ENCODE peak calls at places on chromosome 18, in ten cellular contexts. E is sigmoid colon; U is cardiac muscle cell; C is CD4-positive, CD25-positive, alpha-beta regulatory T cell; M is CD8-positive, alpha-beta T cell; S is adrenal gland; T is upper lobe of left lung; Q is psoas muscle; V is ovary; G is Peyer's patch. F is an unnamed sample.

GRCh38 chr18:57737661-57738060 is 65.5 kb downstream of the ATP8B1 start:
- DNase-seq in U (no peak), S (peak; percentile 69), E (peak; percentile 91), C (no peak), M (no peak), Q (peak; percentile 75), T (no peak), V (peak; percentile 46), G (peak; percentile 62), F (peak; percentile 96)

GRCh38 chr18:55326134-55326533 is 261.9 kb downstream of the TCF4 start:
- DNase-seq in T (no peak), C (no peak), E (no peak), Q (no peak), V (no peak), G (no peak), M (no peak), S (no peak), U (no peak), F (no peak)

GRCh38 chr18:2847341-2848144 is 737 bp downstream of the EMILIN2 start:
- DNase-seq in G (peak; percentile 55), V (peak; percentile 62), T (peak; percentile 88), C (peak; percentile 16), S (no peak), U (peak; percentile 66), E (peak; percentile 68), Q (peak; percentile 50), M (no peak), F (no peak)

GRCh38 chr18:3454365-3455089 is 4.6 kb downstream of the TGIF1 start:
- DNase-seq in V (peak; percentile 23), Q (no peak), E (no peak), C (peak; percentile 65), S (peak; percentile 37), M (no peak), U (peak; percentile 54), G (peak; percentile 73), T (no peak), F (no peak)

GRCh38 chr18:903703-904102 is 968 bp upstream of the ADCYAP1 start:
- DNase-seq in U (peak; percentile 83), M (no peak), Q (peak; percentile 43), C (peak; percentile 38), G (no peak), E (no peak), S (peak; percentile 64), T (peak; percentile 86), V (no peak), F (peak; percentile 0)

GRCh38 chr18:75131455-75132000 is 77.4 kb downstream of the PTGR3 start:
- DNase-seq in T (no peak), C (no peak), E (no peak), S (no peak), M (peak; percentile 37), G (peak; percentile 25), V (no peak), Q (no peak), U (no peak), F (no peak)

GRCh38 chr18:7617738-7618422 is 50.8 kb downstream of the PTPRM start:
- DNase-seq in V (peak; percentile 50), M (no peak), U (peak; percentile 67), G (no peak), Q (no peak), C (no peak), E (peak; percentile 82), S (no peak), T (no peak), F (no peak)

GRCh38 chr18:70132999-70133398 is 72.5 kb downstream of the RTTN start:
- DNase-seq in S (no peak), Q (no peak), E (no peak), G (no peak), U (peak; percentile 1), M (no peak), C (no peak), V (no peak), T (no peak), F (peak; percentile 86)

GRCh38 chr18:61657066-61657732 is 235.6 kb downstream of the RNF152 start:
- DNase-seq in E (no peak), S (no peak), U (no peak), C (no peak), M (no peak), Q (no peak), T (no peak), V (no peak), G (no peak), F (no peak)

GRCh38 chr18:77164762-77165485 is 32.3 kb upstream of the MBP start:
- DNase-seq in G (no peak), M (no peak), E (no peak), V (no peak), U (no peak), T (no peak), C (no peak), S (no peak), Q (no peak), F (no peak)

GRCh38 chr18:77168666-77169358 is 36.2 kb upstream of the MBP start:
- DNase-seq in T (peak; percentile 29), Q (no peak), C (no peak), S (no peak), U (no peak), V (no peak), M (no peak), E (no peak), G (no peak), F (no peak)

GRCh38 chr18:77165489-77166415 is 33.2 kb upstream of the MBP start:
- DNase-seq in M (no peak), V (no peak), E (peak; percentile 80), C (no peak), G (no peak), U (no peak), Q (peak; percentile 84), T (peak; percentile 44), S (no peak), F (no peak)

GRCh38 chr18:77167276-77167675 is 34.7 kb upstream of the MBP start:
- DNase-seq in Q (no peak), G (no peak), M (no peak), E (no peak), T (no peak), S (no peak), C (no peak), U (no peak), V (no peak), F (no peak)

GRCh38 chr18:77166523-77166922 is 33.9 kb upstream of the MBP start:
- DNase-seq in U (no peak), E (no peak), S (no peak), Q (no peak), G (no peak), C (no peak), T (peak; percentile 55), M (no peak), V (no peak), F (no peak)
- H3K4me3 ChIP-seq in U (no peak overlapping the region), E (no peak overlapping the region), S (no peak overlapping the region), Q (no peak overlapping the region), G (no peak overlapping the region), C (no peak overlapping the region), T (no peak overlapping the region), M (no peak overlapping the region), V (no peak overlapping the region), F (no peak overlapping the region)

GRCh38 chr18:13548944-13549878 is 177.1 kb downstream of the FAM210A start:
- DNase-seq in M (peak; percentile 19), Q (no peak), T (no peak), U (no peak), G (no peak), E (no peak), C (no peak), S (no peak), V (no peak), F (no peak)
- H3K27ac ChIP-seq in M (no peak overlapping the region), Q (no peak overlapping the region), T (no peak overlapping the region), U (no peak overlapping the region), G (peak overlapping the region; percentile 48), E (peak overlapping the region; percentile 83), C (no peak overlapping the region), S (no peak overlapping the region), V (no peak overlapping the region), F (no peak overlapping the region)

GRCh38 chr18:58911766-58912165 is 47.1 kb downstream of the ZNF532 start:
- DNase-seq in G (no peak), T (no peak), Q (no peak), S (peak; percentile 40), M (no peak), C (no peak), U (peak; percentile 35), V (no peak), E (no peak), F (no peak)
- H3K4me3 ChIP-seq in G (no peak overlapping the region), T (no peak overlapping the region), Q (peak overlapping the region; percentile 23), S (peak overlapping the region; percentile 20), M (no peak overlapping the region), C (no peak overlapping the region), U (no peak overlapping the region), V (no peak overlapping the region), E (no peak overlapping the region), F (no peak overlapping the region)

DNA sequence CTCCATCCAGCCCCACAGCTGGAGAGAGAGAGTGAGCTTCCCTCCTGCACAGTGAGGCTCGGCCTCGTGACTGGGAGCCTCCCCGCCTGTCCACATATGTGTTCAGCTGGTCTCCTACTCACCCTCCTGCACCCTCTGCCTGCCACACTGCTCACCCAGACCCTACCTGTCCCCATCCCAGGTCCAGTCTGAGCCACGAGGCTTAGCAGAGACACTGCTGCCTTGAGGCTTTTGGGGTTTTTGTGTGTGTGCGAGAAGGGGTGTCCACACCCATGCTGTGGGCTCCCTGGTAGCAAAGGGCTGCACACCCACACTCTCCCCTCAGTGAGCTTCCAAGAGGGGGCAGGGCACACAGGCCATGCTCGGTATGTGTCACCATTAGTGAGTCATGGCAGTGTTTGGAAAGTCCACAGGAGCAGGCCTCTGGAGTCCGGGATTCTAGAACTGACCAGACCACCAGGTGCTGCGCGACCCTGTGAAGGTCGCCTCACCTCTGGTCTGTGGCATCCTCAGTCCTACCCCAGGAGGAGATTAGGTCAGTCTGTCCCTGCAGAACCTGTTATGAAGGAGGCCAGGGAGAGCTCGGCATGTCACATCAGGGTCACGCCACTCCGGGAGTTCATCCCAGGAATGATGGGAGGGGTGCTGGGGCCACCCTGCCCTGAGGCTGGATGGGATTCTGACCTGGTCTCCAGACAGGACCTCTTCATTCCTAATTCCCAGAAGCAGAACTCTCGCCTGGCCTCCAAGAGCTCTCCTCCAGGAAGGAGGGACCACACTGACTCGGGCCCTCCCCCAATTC is 39.9 kb upstream of the SMAD7 start:
- DNase-seq in T (no peak), S (peak; percentile 70), Q (peak; percentile 41), M (no peak), E (no peak), V (peak; percentile 33), U (no peak), C (no peak), G (peak; percentile 70), F (no peak)
- H3K27ac ChIP-seq in T (no peak overlapping the region), S (no peak overlapping the region), Q (no peak overlapping the region), M (no peak overlapping the region), E (no peak overlapping the region), V (no peak overlapping the region), U (no peak overlapping the region), C (no peak overlapping the region), G (no peak overlapping the region), F (no peak overlapping the region)

GRCh38 chr18:44679056-44679911 is 1.4 kb upstream of the SETBP1 start:
- DNase-seq in E (peak; percentile 94), Q (peak; percentile 88), M (peak; percentile 72), V (peak; percentile 88), T (peak; percentile 94), C (peak; percentile 80), G (peak; percentile 94), U (peak; percentile 90), S (peak; percentile 80), F (peak; percentile 36)
- H3K4me3 ChIP-seq in E (peak overlapping the region; percentile 64), Q (peak overlapping the region; percentile 78), M (peak overlapping the region; percentile 54), V (peak overlapping the region; percentile 72), T (peak overlapping the region; percentile 71), C (no peak overlapping the region), G (peak overlapping the region; percentile 71), U (peak overlapping the region; percentile 94), S (peak overlapping the region; percentile 56), F (peak overlapping the region; percentile 66)

DNA sequence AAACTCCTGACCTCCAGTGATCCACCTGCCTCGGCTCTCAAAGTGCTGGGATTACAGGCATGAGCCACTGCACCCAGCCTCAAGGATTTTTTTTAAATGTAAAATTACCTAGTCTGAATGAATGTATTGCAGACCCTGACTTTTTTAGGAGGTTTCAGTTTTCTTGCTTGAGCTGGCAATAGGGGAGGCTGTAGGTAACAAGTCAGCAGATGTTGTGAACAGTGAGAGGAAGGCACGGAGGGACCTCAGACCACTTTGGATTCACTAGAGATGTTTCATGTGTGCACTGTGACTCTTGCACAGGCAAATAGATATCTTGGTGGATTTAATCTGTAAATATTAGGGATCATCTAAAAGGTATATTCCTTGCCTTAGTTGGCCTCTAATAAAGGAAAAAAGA is 6.4 kb downstream of the NDUFV2 start:
- DNase-seq in G (no peak), E (no peak), S (no peak), C (peak; percentile 46), U (no peak), M (no peak), T (no peak), Q (no peak), V (no peak), F (no peak)
- H3K27ac ChIP-seq in G (peak overlapping the region; percentile 4), E (peak overlapping the region; percentile 96), S (no peak overlapping the region), C (peak overlapping the region; percentile 90), U (peak overlapping the region; percentile 32), M (no peak overlapping the region), T (peak overlapping the region; percentile 20), Q (peak overlapping the region; percentile 58), V (no peak overlapping the region), F (no peak overlapping the region)

F was measured in AG04450.